ENCODE peak calls at places on chromosome 10, in seven cellular contexts. E is mesothelial cell of epicardium, J is stomach, O is HFFc6, R is HFF-Myc, I is NAMALWA, X is AML-193. Q is an unnamed sample.

GRCh38 chr10:77315511-77316129 is 322.0 kb downstream of the KCNMA1 start:
- DNase-seq in X (no peak), J (no peak), I (no peak), E (no peak), R (no peak), O (no peak), Q (no peak)

GRCh38 chr10:126264089-126265018 is 123.9 kb downstream of the ADAM12 start:
- DNase-seq in J (no peak), R (no peak), I (no peak), O (no peak), E (no peak), X (no peak), Q (no peak)

GRCh38 chr10:113047151-113047550 is 97.1 kb downstream of the TCF7L2 start:
- DNase-seq in E (no peak), R (no peak), J (no peak), O (no peak), X (no peak), I (no peak), Q (no peak)

GRCh38 chr10:13087986-13088618 is 11.9 kb upstream of the OPTN start:
- DNase-seq in X (no peak), J (no peak), E (no peak), O (peak; percentile 83), I (no peak), R (no peak), Q (no peak)

GRCh38 chr10:27948191-27948590 is 50.7 kb downstream of the ODAD2 start:
- DNase-seq in O (no peak), E (no peak), I (no peak), X (no peak), R (no peak), J (no peak), Q (no peak)

GRCh38 chr10:22478555-22479334 is 133.4 kb downstream of the SPAG6 start:
- DNase-seq in I (no peak), E (no peak), J (no peak), R (no peak), O (no peak), X (no peak), Q (no peak)

GRCh38 chr10:79358811-79359210 is 11.5 kb downstream of the PPIF start:
- DNase-seq in I (no peak), E (no peak), O (no peak), X (no peak), R (no peak), J (peak; percentile 68), Q (peak; percentile 75)

GRCh38 chr10:11326919-11327318 is 284.5 kb downstream of the USP6NL start:
- DNase-seq in R (no peak), O (no peak), X (no peak), I (no peak), J (no peak), E (no peak), Q (no peak)

GRCh38 chr10:27783660-27784059 is 38.0 kb upstream of the MKX start:
- DNase-seq in I (peak; percentile 55), R (peak; percentile 37), E (no peak), O (peak; percentile 78), J (no peak), X (no peak), Q (no peak)

GRCh38 chr10:12241810-12242529 is 46.0 kb downstream of the CDC123 start:
- DNase-seq in J (no peak), I (no peak), O (no peak), R (no peak), E (no peak), X (no peak), Q (no peak)

GRCh38 chr10:64732372-64732715 is 1211.1 kb downstream of the REEP3 start:
- DNase-seq in X (no peak), R (no peak), O (no peak), E (no peak), J (no peak), I (no peak), Q (no peak)

GRCh38 chr10:109348324-109348723 is 575.0 kb downstream of the XPNPEP1 start:
- DNase-seq in I (no peak), E (no peak), R (no peak), O (no peak), X (no peak), J (no peak), Q (no peak)

GRCh38 chr10:75395171-75395954 is 6.2 kb downstream of the ZNF503 start:
- DNase-seq in R (no peak), E (peak; percentile 85), I (no peak), J (peak; percentile 54), X (no peak), O (no peak), Q (peak; percentile 65)

GRCh38 chr10:97547889-97548485 is 24.6 kb upstream of the ANKRD2 start:
- DNase-seq in I (no peak), X (no peak), R (no peak), J (no peak), E (no peak), O (no peak), Q (no peak)

GRCh38 chr10:81873932-81874816 is 820 bp upstream of the NRG3 start:
- DNase-seq in J (peak; percentile 60), E (peak; percentile 84), O (no peak), I (no peak), X (no peak), R (no peak), Q (peak; percentile 20)

GRCh38 chr10:132707121-132707775 is 78.7 kb downstream of the NKX6-2 start:
- DNase-seq in E (no peak), J (peak; percentile 61), R (no peak), O (no peak), I (no peak), X (no peak), Q (peak; percentile 78)

GRCh38 chr10:20890009-20890408 is 7.1 kb downstream of the NEBL start:
- DNase-seq in O (no peak), I (no peak), X (no peak), E (no peak), R (no peak), J (no peak), Q (no peak)

GRCh38 chr10:75379234-75379724 is 22.3 kb downstream of the ZNF503 start:
- DNase-seq in J (no peak), I (no peak), O (no peak), R (no peak), E (no peak), X (no peak), Q (no peak)

GRCh38 chr10:43679509-43679908 is 30.8 kb upstream of the ZNF32 start:
- DNase-seq in X (no peak), O (no peak), E (no peak), I (no peak), R (no peak), J (peak; percentile 88), Q (peak; percentile 25)

GRCh38 chr10:60390224-60390626 is 550 bp upstream of the ANK3 start:
- DNase-seq in R (no peak), E (no peak), O (no peak), J (no peak), X (no peak), I (no peak), Q (no peak)

GRCh38 chr10:49328401-49329185 is 29.6 kb downstream of the C10orf71 start:
- DNase-seq in J (peak; percentile 8), I (no peak), E (no peak), O (no peak), X (no peak), R (no peak), Q (no peak)

GRCh38 chr10:97718659-97719142 is 5.2 kb downstream of the MARVELD1 start:
- DNase-seq in I (no peak), J (peak; percentile 85), X (no peak), E (no peak), R (no peak), O (no peak), Q (peak; percentile 95)

GRCh38 chr10:53052765-53053164 is 280.2 kb upstream of the MBL2 start:
- DNase-seq in O (no peak), J (no peak), E (no peak), R (no peak), I (no peak), X (no peak), Q (no peak)

GRCh38 chr10:5547934-5548660 is 23.3 kb downstream of the CALML3 start:
- DNase-seq in R (no peak), E (no peak), J (peak; percentile 76), O (no peak), I (no peak), X (no peak), Q (peak; percentile 73)

GRCh38 chr10:104642001-104642270 is 846 bp downstream of the SORCS3 start:
- DNase-seq in X (no peak), J (no peak), E (no peak), O (no peak), R (no peak), I (no peak), Q (no peak)

GRCh38 chr10:86346794-86347665 is 19.6 kb downstream of the GRID1 start:
- DNase-seq in E (no peak), J (no peak), X (no peak), I (no peak), O (no peak), R (no peak), Q (no peak)

GRCh38 chr10:77603529-77603927 is 34.1 kb downstream of the KCNMA1 start:
- DNase-seq in X (no peak), O (no peak), R (no peak), I (peak; percentile 32), J (peak; percentile 37), E (no peak), Q (peak; percentile 89)

GRCh38 chr10:125591846-125592245 is 91.1 kb downstream of the TEX36 start:
- DNase-seq in R (no peak), O (no peak), E (no peak), J (no peak), X (no peak), I (no peak), Q (no peak)

GRCh38 chr10:110414563-110415309 is 83.0 kb upstream of the DUSP5 start:
- DNase-seq in I (peak; percentile 85), X (no peak), R (no peak), J (peak; percentile 70), E (no peak), O (peak; percentile 58), Q (peak; percentile 46)

GRCh38 chr10:60733189-60733815 is 45.0 kb upstream of the CDK1 start:
- DNase-seq in E (peak; percentile 74), R (no peak), O (no peak), J (peak; percentile 78), X (no peak), I (no peak), Q (peak; percentile 71)

GRCh38 chr10:61904711-61905445 is 3.4 kb downstream of the ARID5B start:
- DNase-seq in J (no peak), I (peak; percentile 93), R (peak; percentile 67), X (peak; percentile 24), E (no peak), O (peak; percentile 75), Q (peak; percentile 45)

Q was measured in colonic mucosa.